ENCODE peak calls at places on chromosome 1, in four cellular contexts. S is fibroblast of lung, J is H9, Z is trophoblast cell. K is an unnamed sample.

GRCh38 chr1:225464851-225465792 is 37.3 kb upstream of the LBR start:
- DNase-seq in S (no peak), J (peak), Z (peak), K (no peak)

GRCh38 chr1:232416026-232416568 is 213.8 kb downstream of the SIPA1L2 start:
- DNase-seq in S (no peak), J (no peak), Z (no peak), K (no peak)

GRCh38 chr1:117895482-117896114 is 33.8 kb downstream of the GDAP2 start:
- DNase-seq in S (peak), J (peak), Z (peak), K (peak)

GRCh38 chr1:230833511-230833910 is 34.8 kb downstream of the C1orf198 start:
- DNase-seq in S (no peak), J (no peak), Z (no peak), K (no peak)

GRCh38 chr1:36557041-36558000 is 74.6 kb upstream of the CSF3R start:
- DNase-seq in S (no peak), J (peak), Z (no peak), K (no peak)

GRCh38 chr1:39204441-39205081 is at the start of gene MACF1:
- DNase-seq in S (peak), J (peak), Z (no peak), K (peak)

GRCh38 chr1:236734141-236734765 is 48.0 kb downstream of the ACTN2 start:
- DNase-seq in S (peak), J (no peak), Z (no peak), K (peak)

GRCh38 chr1:184409011-184409410 is 22.2 kb downstream of the C1orf21 start:
- DNase-seq in S (peak), J (no peak), Z (no peak), K (peak)

GRCh38 chr1:196209983-196210382 is 398.3 kb downstream of the KCNT2 start:
- DNase-seq in S (peak), J (no peak), Z (no peak), K (peak)

GRCh38 chr1:205370780-205371179 is 14.1 kb upstream of the KLHDC8A start:
- DNase-seq in S (no peak), J (no peak), Z (no peak), K (no peak)

GRCh38 chr1:205360891-205361290 is 4.2 kb upstream of the KLHDC8A start:
- DNase-seq in S (no peak), J (no peak), Z (no peak), K (no peak)

GRCh38 chr1:205368478-205368877 is 11.8 kb upstream of the KLHDC8A start:
- DNase-seq in S (no peak), J (no peak), Z (no peak), K (no peak)

GRCh38 chr1:205369621-205370230 is 13.0 kb upstream of the KLHDC8A start:
- DNase-seq in S (no peak), J (no peak), Z (no peak), K (no peak)

GRCh38 chr1:205365945-205366463 is 9.3 kb upstream of the KLHDC8A start:
- DNase-seq in S (no peak), J (peak), Z (no peak), K (no peak)
- H2AFZ ChIP-seq in S (no peak), J (no peak), Z (no peak), K (peak)

GRCh38 chr1:171902527-171902926 is 61.2 kb downstream of the DNM3 start:
- DNase-seq in S (no peak), J (no peak), Z (no peak), K (no peak)

GRCh38 chr1:171899838-171900237 is 58.5 kb downstream of the DNM3 start:
- DNase-seq in S (no peak), J (no peak), Z (no peak), K (no peak)

GRCh38 chr1:171897304-171897703 is 56.0 kb downstream of the DNM3 start:
- DNase-seq in S (no peak), J (no peak), Z (no peak), K (no peak)

GRCh38 chr1:171901245-171901644 is 59.9 kb downstream of the DNM3 start:
- DNase-seq in S (no peak), J (no peak), Z (no peak), K (peak)

GRCh38 chr1:171898956-171899355 is 57.7 kb downstream of the DNM3 start:
- DNase-seq in S (peak), J (peak), Z (no peak), K (peak)
- H3K9ac ChIP-seq in S (no peak), J (no peak), Z (no peak), K (no peak)

DNA sequence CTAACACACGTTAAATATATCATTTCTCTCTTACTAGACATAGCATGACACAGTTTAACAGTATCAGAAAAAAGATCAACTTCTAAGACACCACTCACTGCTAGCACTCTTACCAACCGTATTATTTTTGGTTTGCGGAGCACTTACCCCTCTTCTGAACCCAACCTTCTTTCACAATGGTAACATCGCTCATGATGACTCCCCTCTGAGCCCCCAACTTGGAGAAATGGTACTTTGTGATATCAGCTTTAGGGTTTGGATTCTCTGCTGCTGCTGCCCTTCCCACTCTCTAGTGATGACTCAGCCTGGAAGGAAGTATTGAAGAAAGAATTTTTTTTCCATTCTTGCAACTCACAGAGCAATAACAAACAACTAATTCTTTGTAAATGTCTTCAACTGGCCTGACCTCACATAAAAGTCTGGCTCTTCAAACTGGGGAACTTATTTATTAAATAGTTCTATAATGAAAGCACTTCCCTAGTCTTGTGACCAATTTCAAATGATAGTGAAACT is 7.0 kb downstream of the AKT3 start:
- DNase-seq in S (peak), J (no peak), Z (peak), K (peak)
- H2AFZ ChIP-seq in S (no peak), J (no peak), Z (no peak), K (no peak)

DNA sequence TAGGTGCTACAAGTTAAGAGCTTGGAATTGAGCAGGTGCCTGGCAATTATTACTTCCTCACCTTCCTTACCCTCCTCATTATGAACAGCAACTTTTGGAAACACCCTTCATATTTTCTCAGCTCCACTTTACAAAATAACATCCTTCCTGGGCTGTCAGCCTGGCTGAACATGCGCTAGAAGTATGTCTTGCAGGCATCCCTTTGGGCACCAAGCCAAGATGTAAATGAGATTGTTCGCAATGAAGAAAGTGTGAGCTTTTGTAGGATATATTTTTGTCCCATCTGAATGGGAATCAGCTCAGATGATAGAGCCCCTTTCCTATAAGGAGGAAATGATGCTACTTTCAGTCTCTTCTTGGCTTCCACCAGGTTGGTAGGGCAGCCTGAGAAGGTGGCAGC is 245.9 kb downstream of the KAZN start:
- DNase-seq in S (peak), J (no peak), Z (no peak), K (no peak)
- H3K9ac ChIP-seq in S (no peak), J (no peak), Z (no peak), K (no peak)

DNA sequence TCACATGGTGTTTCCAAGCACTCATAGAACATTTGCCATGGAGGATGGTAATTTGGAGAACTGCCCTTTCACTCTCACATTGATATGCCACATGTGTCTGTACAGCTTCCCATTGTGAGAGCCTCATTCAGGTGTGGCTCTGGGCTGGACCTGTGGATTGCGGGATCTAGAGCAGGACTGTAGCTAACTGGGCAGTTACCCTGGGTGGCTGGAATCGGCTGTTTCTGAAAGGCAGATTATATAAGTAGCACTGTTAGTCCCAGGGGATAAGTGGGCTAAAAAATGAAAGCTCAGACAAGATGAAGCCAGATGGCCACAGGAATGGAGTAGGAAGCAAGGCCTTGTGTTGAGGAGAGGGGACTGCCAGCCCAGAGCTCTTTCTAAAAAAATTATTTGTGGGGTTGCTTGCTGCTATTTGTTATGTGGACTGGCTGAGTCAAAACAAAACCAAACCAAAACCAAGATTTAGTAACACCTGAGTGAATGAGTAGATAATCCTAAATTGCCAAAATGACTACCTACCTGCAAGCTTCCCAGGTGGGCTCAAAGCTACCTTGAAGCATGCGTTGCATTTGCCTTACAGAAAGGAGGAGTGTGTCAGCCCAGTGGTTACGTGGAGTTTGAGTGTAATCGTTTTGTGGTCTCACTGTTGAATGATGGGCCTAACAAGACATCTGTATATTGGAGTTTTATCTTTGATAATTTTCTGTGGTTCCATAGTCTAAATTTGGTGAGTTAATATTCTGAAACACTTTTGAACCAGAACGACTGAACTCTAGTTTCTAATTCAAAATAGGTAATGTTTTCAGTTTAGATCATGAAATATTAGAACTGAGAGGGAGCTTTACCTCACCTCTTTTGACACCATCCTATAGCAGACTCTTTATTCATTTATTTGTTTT is 58.0 kb downstream of the SDCCAG8 start:
- DNase-seq in S (no peak), J (no peak), Z (no peak), K (no peak)
- H2AFZ ChIP-seq in S (no peak), J (no peak), Z (no peak), K (no peak)

DNA sequence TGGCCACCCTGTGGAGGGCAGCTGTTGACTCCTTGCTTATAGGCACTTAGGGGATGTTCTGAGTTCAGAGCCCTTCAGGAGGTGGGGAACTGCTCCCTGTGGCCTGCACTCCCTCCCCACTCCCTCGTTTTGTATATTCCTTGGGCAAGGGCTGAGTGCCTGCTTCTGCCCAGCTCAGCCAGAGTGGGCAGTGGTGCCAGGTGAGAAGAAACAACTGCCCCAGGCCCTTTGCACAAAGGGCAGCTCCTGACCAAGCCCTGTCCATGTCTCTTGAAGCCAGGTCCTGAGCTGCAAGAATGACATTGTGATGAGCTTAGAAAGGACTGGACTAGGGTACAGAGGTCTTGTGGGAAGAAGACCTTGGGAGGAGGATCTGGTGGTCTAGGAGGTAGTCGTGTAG is 2.2 kb downstream of the AGTRAP start:
- DNase-seq in S (no peak), J (no peak), Z (no peak), K (no peak)
- H3K9ac ChIP-seq in S (no peak), J (no peak), Z (no peak), K (no peak)

DNA sequence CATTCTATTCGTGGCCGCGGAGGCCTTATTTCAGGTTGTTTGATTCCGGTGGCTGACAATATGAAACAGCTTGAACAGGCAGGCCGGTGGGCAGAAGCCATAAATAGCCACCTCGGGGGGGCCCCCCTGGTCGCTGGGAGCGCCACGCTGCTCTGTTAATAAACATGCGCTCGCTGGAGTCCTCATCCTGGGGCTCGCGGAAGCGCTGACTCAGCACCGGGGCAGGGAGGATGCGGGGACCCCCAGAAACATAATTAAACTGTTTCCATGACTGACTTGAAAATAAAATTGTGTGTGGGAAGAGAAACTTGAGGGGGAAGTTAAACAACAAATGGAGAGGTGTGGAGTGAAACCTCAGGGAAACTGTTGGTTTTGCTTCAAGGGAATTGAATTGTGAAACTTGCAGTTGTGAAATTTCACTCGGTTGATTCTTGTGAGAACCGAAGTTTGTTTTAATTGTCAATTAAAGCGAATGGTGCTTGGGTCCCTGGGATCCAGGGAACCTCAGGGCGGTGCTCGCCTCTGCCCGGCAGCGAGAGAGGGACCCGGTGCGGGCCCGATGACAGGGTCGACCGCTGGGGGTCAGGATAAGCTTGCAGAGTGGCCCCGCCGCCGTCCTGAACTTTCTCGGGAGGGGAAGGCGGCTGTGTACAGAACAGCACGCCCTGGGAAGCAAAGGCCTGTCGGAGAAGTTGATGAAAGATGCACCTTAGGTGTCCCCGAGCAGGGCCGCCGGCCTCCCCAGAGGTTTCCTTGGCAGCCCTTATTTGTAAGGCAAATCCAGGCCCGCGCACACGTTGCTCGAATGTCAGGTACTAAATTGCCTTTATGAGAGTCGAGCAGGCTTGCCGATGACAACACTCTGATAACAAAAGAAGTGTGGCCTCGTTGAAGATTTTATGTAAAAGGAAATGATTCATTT is 176.9 kb upstream of the LMO4 start:
- DNase-seq in S (peak), J (peak), Z (peak), K (peak)
- H2AFZ ChIP-seq in S (peak), J (no peak), Z (no peak), K (peak)

DNA sequence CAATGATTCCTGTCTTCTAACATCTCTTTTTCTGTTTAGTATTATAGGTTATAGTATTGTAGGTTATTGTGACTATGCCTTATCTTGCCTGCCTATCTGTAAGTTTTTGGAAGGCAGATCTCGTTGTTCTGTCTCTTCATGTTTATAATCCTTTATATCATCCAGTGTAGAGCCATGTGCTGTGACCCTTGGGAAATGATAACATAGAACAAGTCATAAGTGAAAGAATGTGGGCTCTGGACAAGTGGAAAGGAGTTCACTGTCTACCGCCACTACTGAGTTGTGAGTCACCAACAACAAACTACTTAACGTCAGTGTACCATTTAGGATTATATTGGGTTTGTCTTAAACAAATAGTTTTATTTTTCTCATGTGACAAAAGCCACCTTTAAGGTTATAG is 139.3 kb downstream of the LYPLAL1 start:
- DNase-seq in S (peak), J (no peak), Z (no peak), K (peak)
- H3K9ac ChIP-seq in S (no peak), J (no peak), Z (no peak), K (peak)

GRCh38 chr1:8062861-8063260 is 36.8 kb upstream of the ERRFI1 start:
- DNase-seq in S (no peak), J (no peak), Z (peak), K (no peak)

GRCh38 chr1:8065369-8065768 is 39.3 kb upstream of the ERRFI1 start:
- DNase-seq in S (no peak), J (no peak), Z (no peak), K (no peak)

GRCh38 chr1:8061673-8062386 is 35.7 kb upstream of the ERRFI1 start:
- DNase-seq in S (peak), J (no peak), Z (peak), K (peak)

GRCh38 chr1:8061210-8061609 is 35.1 kb upstream of the ERRFI1 start:
- DNase-seq in S (peak), J (no peak), Z (peak), K (peak)

DNA sequence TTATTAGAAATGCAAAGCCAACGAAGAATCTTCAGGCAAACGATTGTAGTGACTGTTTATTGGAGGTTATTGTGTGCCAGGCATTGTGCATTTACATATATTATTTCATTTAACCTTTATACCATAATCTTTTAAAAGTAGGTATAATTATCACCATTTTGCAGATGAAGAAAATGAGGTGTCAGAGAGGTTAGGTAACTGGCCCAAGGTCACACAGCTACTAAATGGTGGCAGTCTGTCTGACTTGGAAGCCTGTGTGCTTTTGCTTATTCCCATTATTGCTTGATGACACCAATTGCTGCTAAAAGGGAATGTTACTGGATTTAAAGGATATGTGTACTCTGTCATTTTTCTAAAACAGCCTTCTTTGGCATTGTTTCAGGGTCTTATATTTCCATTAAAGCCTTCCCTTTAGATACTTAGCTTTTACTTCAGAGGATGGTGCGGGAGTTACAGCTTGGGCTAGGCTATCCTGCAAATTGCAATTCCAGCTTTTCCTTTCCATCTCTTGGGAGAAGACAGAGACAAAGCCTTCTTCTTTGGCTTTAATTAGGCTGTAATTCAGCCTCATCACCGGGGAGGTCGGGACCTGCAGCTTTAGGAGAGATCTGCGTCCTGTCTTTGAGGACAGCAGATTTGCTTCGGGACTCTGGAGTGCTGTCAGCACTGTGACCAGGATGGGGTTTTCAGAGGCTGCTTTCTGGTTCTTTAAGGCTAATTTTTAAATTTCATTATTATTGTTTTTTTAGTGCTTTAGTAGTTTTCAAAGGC is 37.4 kb upstream of the ERRFI1 start:
- DNase-seq in S (no peak), J (no peak), Z (no peak), K (no peak)
- H2AFZ ChIP-seq in S (no peak), J (no peak), Z (no peak), K (no peak)

GRCh38 chr1:98398649-98399048 is 262.9 kb upstream of the SNX7 start:
- DNase-seq in S (peak), J (no peak), Z (no peak), K (peak)
- H3K9ac ChIP-seq in S (no peak), J (no peak), Z (no peak), K (no peak)